ENCODE peak calls at places on chromosomes 16 and 17, in six cellular contexts. One of them, this sample, is unnamed.

GRCh38 chr17:78132086-78132676 is 1.6 kb downstream of the TMC8 start:
- DNase-seq in AG04450: no peak
- DNase-seq in right cardiac atrium: peak
- DNase-seq in Caki2: no peak
- DNase-seq in NCI-H2081: no peak
- DNase-seq in kidney tubule cell: peak
- DNase-seq in this sample: no peak

GRCh38 chr17:63525190-63525946 is 2.2 kb downstream of the KCNH6 start:
- DNase-seq in kidney tubule cell: no peak
- DNase-seq in NCI-H2081: no peak
- DNase-seq in AG04450: no peak
- DNase-seq in right cardiac atrium: peak
- DNase-seq in Caki2: no peak
- DNase-seq in this sample: no peak

GRCh38 chr17:42171831-42172230 is 9.1 kb downstream of the KCNH4 start:
- DNase-seq in kidney tubule cell: no peak
- DNase-seq in AG04450: no peak
- DNase-seq in NCI-H2081: no peak
- DNase-seq in Caki2: no peak
- DNase-seq in right cardiac atrium: peak
- DNase-seq in this sample: no peak

GRCh38 chr17:50209472-50210248 is 8.2 kb upstream of the COL1A1 start:
- DNase-seq in AG04450: peak
- DNase-seq in Caki2: peak
- DNase-seq in right cardiac atrium: peak
- DNase-seq in NCI-H2081: no peak
- DNase-seq in kidney tubule cell: peak
- DNase-seq in this sample: no peak

GRCh38 chr17:333626-334396 is 18.8 kb downstream of the RPH3AL start:
- DNase-seq in Caki2: no peak
- DNase-seq in kidney tubule cell: peak
- DNase-seq in right cardiac atrium: peak
- DNase-seq in NCI-H2081: no peak
- DNase-seq in AG04450: peak
- DNase-seq in this sample: no peak

GRCh38 chr16:86509759-86510464 is 415 bp upstream of the FOXF1 start:
- DNase-seq in AG04450: peak
- DNase-seq in Caki2: peak
- DNase-seq in NCI-H2081: no peak
- DNase-seq in kidney tubule cell: no peak
- DNase-seq in right cardiac atrium: peak
- DNase-seq in this sample: no peak

GRCh38 chr16:84268661-84269060 is 26.0 kb upstream of the WFDC1 start:
- DNase-seq in NCI-H2081: no peak
- DNase-seq in right cardiac atrium: no peak
- DNase-seq in AG04450: no peak
- DNase-seq in Caki2: peak
- DNase-seq in kidney tubule cell: peak
- DNase-seq in this sample: no peak

GRCh38 chr17:44353656-44354331 is 8.7 kb downstream of the GRN start:
- DNase-seq in right cardiac atrium: peak
- DNase-seq in NCI-H2081: no peak
- DNase-seq in AG04450: no peak
- DNase-seq in Caki2: no peak
- DNase-seq in kidney tubule cell: no peak
- DNase-seq in this sample: no peak

GRCh38 chr17:50114849-50115357 is 15.1 kb downstream of the SAMD14 start:
- DNase-seq in kidney tubule cell: peak
- DNase-seq in AG04450: no peak
- DNase-seq in right cardiac atrium: no peak
- DNase-seq in NCI-H2081: peak
- DNase-seq in Caki2: peak
- DNase-seq in this sample: peak

GRCh38 chr17:42596386-42596785 is 12.8 kb downstream of the RETREG3 start:
- DNase-seq in AG04450: no peak
- DNase-seq in kidney tubule cell: no peak
- DNase-seq in Caki2: no peak
- DNase-seq in NCI-H2081: no peak
- DNase-seq in right cardiac atrium: no peak
- DNase-seq in this sample: no peak

GRCh38 chr16:46859719-46860152 is 24.4 kb upstream of the GPT2 start:
- DNase-seq in Caki2: peak
- DNase-seq in right cardiac atrium: no peak
- DNase-seq in NCI-H2081: no peak
- DNase-seq in kidney tubule cell: peak
- DNase-seq in AG04450: peak
- DNase-seq in this sample: no peak

GRCh38 chr17:81511800-81512559 is 619 bp downstream of the ACTG1 start:
- DNase-seq in right cardiac atrium: peak
- DNase-seq in Caki2: no peak
- DNase-seq in AG04450: no peak
- DNase-seq in kidney tubule cell: peak
- DNase-seq in NCI-H2081: no peak
- DNase-seq in this sample: no peak

GRCh38 chr16:22213801-22214200 is 7.7 kb downstream of the EEF2K start:
- DNase-seq in AG04450: no peak
- DNase-seq in kidney tubule cell: no peak
- DNase-seq in right cardiac atrium: no peak
- DNase-seq in Caki2: no peak
- DNase-seq in NCI-H2081: no peak
- DNase-seq in this sample: no peak

GRCh38 chr17:37190493-37190892 is 185.3 kb upstream of the C17orf78 start:
- DNase-seq in AG04450: no peak
- DNase-seq in right cardiac atrium: no peak
- DNase-seq in NCI-H2081: no peak
- DNase-seq in kidney tubule cell: no peak
- DNase-seq in Caki2: no peak
- DNase-seq in this sample: no peak

GRCh38 chr17:45040459-45040858 is 11.0 kb downstream of the DCAKD start:
- DNase-seq in AG04450: no peak
- DNase-seq in NCI-H2081: no peak
- DNase-seq in Caki2: no peak
- DNase-seq in right cardiac atrium: no peak
- DNase-seq in kidney tubule cell: no peak
- DNase-seq in this sample: no peak

GRCh38 chr16:73202176-73202729 is 154.3 kb upstream of the ZFHX3 start:
- DNase-seq in Caki2: no peak
- DNase-seq in NCI-H2081: no peak
- DNase-seq in AG04450: peak
- DNase-seq in kidney tubule cell: peak
- DNase-seq in right cardiac atrium: no peak
- DNase-seq in this sample: no peak

GRCh38 chr17:28878981-28879380 is 18.6 kb downstream of the FLOT2 start:
- DNase-seq in Caki2: peak
- DNase-seq in kidney tubule cell: peak
- DNase-seq in AG04450: no peak
- DNase-seq in right cardiac atrium: no peak
- DNase-seq in NCI-H2081: peak
- DNase-seq in this sample: peak

GRCh38 chr17:32100971-32101631 is 41.2 kb upstream of the RHOT1 start:
- DNase-seq in kidney tubule cell: no peak
- DNase-seq in NCI-H2081: peak
- DNase-seq in AG04450: no peak
- DNase-seq in Caki2: no peak
- DNase-seq in right cardiac atrium: no peak
- DNase-seq in this sample: no peak

GRCh38 chr17:31525801-31526549 is 134.5 kb downstream of the RAB11FIP4 start:
- DNase-seq in right cardiac atrium: no peak
- DNase-seq in AG04450: no peak
- DNase-seq in kidney tubule cell: peak
- DNase-seq in Caki2: no peak
- DNase-seq in NCI-H2081: no peak
- DNase-seq in this sample: no peak

GRCh38 chr16:47037396-47037745 is 63.9 kb upstream of the DNAJA2 start:
- DNase-seq in AG04450: no peak
- DNase-seq in Caki2: no peak
- DNase-seq in right cardiac atrium: no peak
- DNase-seq in NCI-H2081: no peak
- DNase-seq in kidney tubule cell: peak
- DNase-seq in this sample: no peak

GRCh38 chr16:35252356-35252936 is 1793.0 kb downstream of the TP53TG3F start:
- DNase-seq in right cardiac atrium: no peak
- DNase-seq in Caki2: no peak
- DNase-seq in kidney tubule cell: no peak
- DNase-seq in AG04450: no peak
- DNase-seq in NCI-H2081: no peak
- DNase-seq in this sample: no peak

GRCh38 chr16:67939507-67940435 is 3.1 kb upstream of the PSMB10 start:
- DNase-seq in kidney tubule cell: no peak
- DNase-seq in Caki2: no peak
- DNase-seq in AG04450: no peak
- DNase-seq in NCI-H2081: no peak
- DNase-seq in right cardiac atrium: peak
- DNase-seq in this sample: no peak